ENCODE peak calls at places on chromosomes 16 and 17, in seven cellular contexts. H, K, Y, P, W, O and L are unnamed samples.
A peak's percentile ranks its signal among the peaks of the same experiment; 100 is the strongest.

GRCh38 chr17:42699415-42699740 is 17.0 kb downstream of the CNTNAP1 start:
- DNase-seq in K (no peak), H (no peak), Y (no peak), O (no peak), P (no peak), W (no peak), L (no peak)

GRCh38 chr16:57544129-57544653 is 1.7 kb downstream of the ADGRG5 start:
- DNase-seq in W (no peak), Y (peak; percentile 16), P (peak; percentile 13), K (no peak), H (no peak), O (no peak), L (no peak)

GRCh38 chr17:78674595-78675315 is 97.6 kb upstream of the DNAH17 start:
- DNase-seq in K (no peak), O (no peak), P (no peak), W (no peak), H (no peak), Y (no peak), L (no peak)

GRCh38 chr16:11283820-11284248 is 2.7 kb upstream of the PRM1 start:
- DNase-seq in W (no peak), P (peak; percentile 15), Y (no peak), O (no peak), K (no peak), H (no peak), L (no peak)

GRCh38 chr17:42680331-42680808 is 1.3 kb downstream of the CCR10 start:
- DNase-seq in K (no peak), O (no peak), Y (no peak), H (no peak), P (peak; percentile 35), W (no peak), L (no peak)

GRCh38 chr17:17994271-17994670 is 21.6 kb downstream of the DRC3 start:
- DNase-seq in O (no peak), W (no peak), Y (no peak), K (no peak), H (no peak), P (peak; percentile 45), L (no peak)

GRCh38 chr17:78391843-78392242 is 13.4 kb downstream of the PGS1 start:
- DNase-seq in K (no peak), O (no peak), P (peak; percentile 67), Y (no peak), W (no peak), H (no peak), L (no peak)

GRCh38 chr17:9367186-9367585 is 208.4 kb downstream of the STX8 start:
- DNase-seq in W (no peak), O (no peak), K (no peak), Y (no peak), H (no peak), P (no peak), L (no peak)

GRCh38 chr17:18184143-18185007 is 747 bp downstream of the ALKBH5 start:
- DNase-seq in O (peak; percentile 67), W (no peak), P (peak; percentile 46), H (peak; percentile 80), Y (peak; percentile 33), K (no peak), L (peak; percentile 48)

GRCh38 chr17:17186051-17186450 is 20.1 kb downstream of the PLD6 start:
- DNase-seq in Y (peak; percentile 42), O (no peak), K (no peak), W (no peak), H (no peak), P (peak; percentile 38), L (no peak)